ENCODE peak calls at places on chromosome 19, in seven cellular contexts. X is neuronal stem cell, H is mesendoderm, U is H1, N is IMR-90, J is mesenchymal stem cell, S is trophoblast cell. P is an unnamed sample.

GRCh38 chr19:53333071-53333465 is 481 bp upstream of the ZNF845 start:
- DNase-seq in X (no peak), H (peak), U (no peak), N (no peak), J (no peak), S (peak), P (peak)

GRCh38 chr19:57099199-57099661 is 20.6 kb upstream of the USP29 start:
- DNase-seq in X (peak), H (peak), U (peak), N (peak), J (no peak), S (peak), P (peak)

GRCh38 chr19:58562126-58563033 is 4.0 kb upstream of the UBE2M start:
- DNase-seq in X (no peak), H (no peak), U (no peak), N (peak), J (no peak), S (no peak), P (peak)

GRCh38 chr19:6138511-6138910 is 3.0 kb downstream of the ACSBG2 start:
- DNase-seq in X (no peak), H (no peak), U (no peak), N (no peak), J (no peak), S (no peak), P (no peak)

GRCh38 chr19:948842-949496 is 23.1 kb downstream of the ARID3A start:
- DNase-seq in X (no peak), H (no peak), U (no peak), N (no peak), J (no peak), S (no peak), P (no peak)

GRCh38 chr19:29952127-29952526 is 10.1 kb downstream of the URI1 start:
- DNase-seq in X (no peak), H (peak), U (no peak), N (no peak), J (no peak), S (no peak), P (no peak)

GRCh38 chr19:6738726-6739389 is 622 bp upstream of the TRIP10 start:
- DNase-seq in X (no peak), H (peak), U (peak), N (peak), J (no peak), S (peak), P (no peak)

GRCh38 chr19:5539431-5539833 is 28.3 kb downstream of the TINCR start:
- DNase-seq in X (no peak), H (peak), U (peak), N (no peak), J (no peak), S (no peak), P (peak)

GRCh38 chr19:15154002-15154612 is 46.7 kb downstream of the NOTCH3 start:
- DNase-seq in X (no peak), H (peak), U (peak), N (peak), J (peak), S (peak), P (peak)

GRCh38 chr19:38547446-38547845 is 70.3 kb downstream of the MAP4K1 start:
- DNase-seq in X (no peak), H (no peak), U (no peak), N (no peak), J (no peak), S (no peak), P (no peak)

GRCh38 chr19:8206147-8207087 is 2.8 kb upstream of the CERS4 start:
- DNase-seq in X (no peak), H (peak), U (no peak), N (no peak), J (no peak), S (no peak), P (peak)

GRCh38 chr19:42965204-42965603 is 28.2 kb upstream of the PSG7 start:
- DNase-seq in X (no peak), H (no peak), U (no peak), N (peak), J (no peak), S (peak), P (no peak)

GRCh38 chr19:58278156-58279041 is at the start of gene ZNF8:
- DNase-seq in X (peak), H (peak), U (peak), N (peak), J (peak), S (peak), P (peak)

GRCh38 chr19:39937094-39937493 is 2.7 kb upstream of the FCGBP start:
- DNase-seq in X (no peak), H (no peak), U (no peak), N (no peak), J (no peak), S (no peak), P (no peak)

GRCh38 chr19:43667524-43668405 is 2.2 kb downstream of the PLAUR start:
- DNase-seq in X (no peak), H (no peak), U (peak), N (peak), J (no peak), S (no peak), P (no peak)

GRCh38 chr19:7506385-7507328 is 9.2 kb upstream of the ZNF358 start:
- DNase-seq in X (peak), H (peak), U (peak), N (peak), J (peak), S (peak), P (peak)

GRCh38 chr19:1221141-1221903 is 15.7 kb downstream of the STK11 start:
- DNase-seq in X (no peak), H (no peak), U (peak), N (peak), J (peak), S (no peak), P (no peak)

GRCh38 chr19:47839913-47840312 is 18.2 kb downstream of the CRX start:
- DNase-seq in X (no peak), H (peak), U (no peak), N (no peak), J (no peak), S (no peak), P (peak)

GRCh38 chr19:41753936-41754529 is 1.3 kb upstream of the CEACAM6 start:
- DNase-seq in X (peak), H (peak), U (peak), N (peak), J (peak), S (peak), P (peak)

GRCh38 chr19:55173717-55174409 is 6.2 kb downstream of the SYT5 start:
- DNase-seq in X (peak), H (peak), U (peak), N (peak), J (peak), S (no peak), P (peak)

GRCh38 chr19:5742051-5742450 is 21.6 kb downstream of the CATSPERD start:
- DNase-seq in X (no peak), H (no peak), U (no peak), N (no peak), J (no peak), S (no peak), P (no peak)

GRCh38 chr19:40613669-40614594 is 12.8 kb downstream of the LTBP4 start:
- DNase-seq in X (no peak), H (peak), U (peak), N (peak), J (peak), S (peak), P (peak)

GRCh38 chr19:50878851-50879250 is 5.6 kb downstream of the KLK2 start:
- DNase-seq in X (no peak), H (no peak), U (no peak), N (no peak), J (no peak), S (no peak), P (no peak)

GRCh38 chr19:50893047-50893737 is 18.0 kb downstream of the KLK4 start:
- DNase-seq in X (no peak), H (peak), U (peak), N (no peak), J (no peak), S (no peak), P (no peak)

GRCh38 chr19:31154021-31154420 is 195.2 kb downstream of the TSHZ3 start:
- DNase-seq in X (no peak), H (no peak), U (no peak), N (peak), J (no peak), S (no peak), P (no peak)

GRCh38 chr19:48670699-48671455 is 1.9 kb downstream of the NTN5 start:
- DNase-seq in X (no peak), H (no peak), U (no peak), N (no peak), J (no peak), S (no peak), P (no peak)

GRCh38 chr19:16027528-16027927 is 48.8 kb upstream of the TPM4 start:
- DNase-seq in X (no peak), H (no peak), U (no peak), N (no peak), J (no peak), S (no peak), P (no peak)

GRCh38 chr19:13925990-13926389 is 12.2 kb downstream of the PODNL1 start:
- DNase-seq in X (no peak), H (no peak), U (no peak), N (no peak), J (no peak), S (no peak), P (no peak)

GRCh38 chr19:48195106-48195830 is 24.8 kb downstream of the ZSWIM9 start:
- DNase-seq in X (no peak), H (no peak), U (no peak), N (no peak), J (no peak), S (no peak), P (no peak)

GRCh38 chr19:5339470-5339949 is 1.1 kb downstream of the PTPRS start:
- DNase-seq in X (no peak), H (no peak), U (no peak), N (no peak), J (no peak), S (no peak), P (no peak)

GRCh38 chr19:8238251-8238650 is 29.1 kb downstream of the CERS4 start:
- DNase-seq in X (no peak), H (no peak), U (no peak), N (no peak), J (no peak), S (no peak), P (no peak)

GRCh38 chr19:28634031-28634328 is 579.0 kb downstream of the UQCRFS1 start:
- DNase-seq in X (no peak), H (no peak), U (no peak), N (no peak), J (no peak), S (no peak), P (no peak)

GRCh38 chr19:28635962-28636629 is 576.9 kb downstream of the UQCRFS1 start:
- DNase-seq in X (no peak), H (no peak), U (no peak), N (no peak), J (no peak), S (no peak), P (no peak)

GRCh38 chr19:28638445-28638844 is 574.5 kb downstream of the UQCRFS1 start:
- DNase-seq in X (no peak), H (no peak), U (no peak), N (no peak), J (no peak), S (no peak), P (no peak)

GRCh38 chr19:28634837-28635236 is 578.1 kb downstream of the UQCRFS1 start:
- DNase-seq in X (no peak), H (no peak), U (no peak), N (no peak), J (no peak), S (no peak), P (no peak)

DNA sequence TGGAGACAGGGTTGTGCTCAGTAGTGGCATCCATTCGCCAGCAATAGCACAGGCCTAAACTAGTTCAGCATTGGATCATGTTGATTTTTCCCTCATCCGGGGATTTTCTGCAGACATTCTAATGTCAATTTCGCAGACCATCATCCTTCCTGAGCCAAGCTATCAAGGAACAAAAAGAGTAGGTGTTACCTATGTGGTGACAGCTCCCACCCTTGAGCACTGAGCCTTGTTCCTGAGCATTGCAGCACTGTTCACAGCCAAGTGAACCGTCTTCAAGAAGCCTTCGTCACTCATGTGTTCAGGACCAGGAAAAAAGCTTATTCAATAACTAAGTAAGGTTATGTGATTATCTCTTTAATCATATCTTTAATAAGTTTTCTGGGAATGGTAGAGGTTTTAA is 576.2 kb downstream of the UQCRFS1 start:
- DNase-seq in X (no peak), H (no peak), U (no peak), N (no peak), J (no peak), S (no peak), P (no peak)
- H3K18ac ChIP-seq in X (no peak), H (no peak), U (no peak), N (no peak), J (no peak), S (no peak), P (no peak)

GRCh38 chr19:2686347-2686746 is 16.1 kb downstream of the GNG7 start:
- DNase-seq in X (no peak), H (no peak), U (no peak), N (no peak), J (no peak), S (no peak), P (no peak)

GRCh38 chr19:2680808-2681207 is 21.7 kb downstream of the GNG7 start:
- DNase-seq in X (no peak), H (no peak), U (no peak), N (no peak), J (no peak), S (no peak), P (no peak)

GRCh38 chr19:2685204-2685704 is 17.2 kb downstream of the GNG7 start:
- DNase-seq in X (no peak), H (no peak), U (no peak), N (no peak), J (no peak), S (no peak), P (no peak)

GRCh38 chr19:2679439-2679838 is 23.1 kb downstream of the GNG7 start:
- DNase-seq in X (no peak), H (no peak), U (no peak), N (no peak), J (no peak), S (no peak), P (no peak)

GRCh38 chr19:2683430-2683995 is 19.0 kb downstream of the GNG7 start:
- DNase-seq in X (no peak), H (no peak), U (no peak), N (no peak), J (no peak), S (no peak), P (no peak)
- H3K18ac ChIP-seq in X (no peak), H (no peak), U (no peak), N (no peak), J (no peak), S (no peak), P (no peak)

DNA sequence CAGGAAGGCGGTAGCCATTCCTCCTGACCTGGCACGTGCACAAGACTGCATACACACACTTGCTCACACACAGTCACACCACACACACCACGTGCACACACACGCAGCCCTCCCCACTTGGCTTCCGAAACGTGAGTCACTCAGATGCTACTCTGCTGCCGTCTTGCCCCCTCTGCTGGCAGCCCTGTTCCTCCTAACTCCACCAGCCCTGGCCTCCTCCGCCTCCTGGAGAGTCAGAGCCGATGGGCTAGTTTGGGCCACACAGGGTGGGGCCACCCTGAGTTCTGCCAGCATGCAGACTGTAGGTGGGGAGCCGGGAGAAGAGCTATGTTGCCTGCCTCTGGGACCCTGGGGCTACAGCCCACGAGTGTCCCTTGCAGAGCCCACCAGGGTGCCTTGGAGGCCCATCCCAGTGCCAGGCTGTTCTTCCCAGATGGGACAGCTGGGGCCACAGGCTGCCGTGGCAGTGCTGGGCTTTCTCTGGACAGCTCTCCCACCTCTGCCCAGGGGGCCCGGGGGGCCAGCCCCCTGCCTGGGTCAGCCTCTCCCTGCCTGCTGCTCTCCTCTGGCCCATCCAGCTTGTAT is 12.1 kb downstream of the PIN1 start:
- DNase-seq in X (no peak), H (peak), U (peak), N (peak), J (peak), S (peak), P (peak)
- H3K18ac ChIP-seq in X (no peak), H (no peak), U (no peak), N (no peak), J (no peak), S (no peak), P (no peak)

DNA sequence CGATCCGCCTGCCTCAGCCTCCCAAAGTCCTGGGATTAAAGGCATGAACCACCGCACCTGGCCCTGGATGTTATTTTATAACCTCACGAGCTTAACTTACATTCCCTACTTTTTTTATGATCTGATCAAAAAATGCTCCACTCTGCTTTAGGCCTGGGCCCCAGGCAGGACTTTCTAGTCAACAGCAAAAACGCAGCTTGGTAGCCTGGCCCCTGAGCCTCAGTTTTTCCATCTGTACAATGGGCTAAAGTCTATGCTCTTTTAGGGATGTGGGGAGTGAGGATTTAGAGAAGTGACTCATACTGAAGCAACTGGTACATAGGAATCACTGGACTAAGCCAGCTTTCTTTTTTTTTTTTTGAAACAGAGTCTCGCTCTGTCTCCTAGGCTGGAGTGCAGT is 11.9 kb upstream of the PIK3R2 start:
- DNase-seq in X (no peak), H (no peak), U (no peak), N (no peak), J (no peak), S (no peak), P (no peak)
- H3K18ac ChIP-seq in X (no peak), H (no peak), U (no peak), N (no peak), J (no peak), S (no peak), P (no peak)

DNA sequence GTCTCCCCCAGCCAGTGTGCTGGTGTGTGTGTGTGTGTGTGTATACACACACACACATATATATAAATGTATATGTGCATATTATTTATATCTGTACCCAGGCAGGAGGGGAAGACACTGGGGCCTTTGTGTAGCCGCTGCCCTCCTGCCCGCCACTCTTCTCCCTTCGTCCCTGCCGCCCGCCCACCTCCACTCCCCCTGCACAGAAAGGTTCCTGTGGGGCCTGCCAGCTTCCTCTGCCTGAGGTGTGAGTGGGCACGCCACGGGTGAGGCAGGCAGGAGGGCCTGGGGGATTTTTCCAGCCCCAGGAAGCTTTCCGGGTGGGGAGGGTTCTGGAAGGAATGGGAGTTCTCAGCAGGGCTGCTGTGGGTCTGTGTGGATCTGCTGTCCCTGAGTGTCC is 6.9 kb downstream of the IRF2BP1 start:
- DNase-seq in X (no peak), H (no peak), U (no peak), N (no peak), J (no peak), S (no peak), P (no peak)
- H3K18ac ChIP-seq in X (no peak), H (no peak), U (no peak), N (no peak), J (no peak), S (no peak), P (no peak)

GRCh38 chr19:11541238-11541637 is 2.6 kb downstream of the CNN1 start:
- DNase-seq in X (no peak), H (no peak), U (no peak), N (no peak), J (no peak), S (no peak), P (no peak)
- H3K18ac ChIP-seq in X (no peak), H (no peak), U (no peak), N (no peak), J (no peak), S (no peak), P (no peak)

DNA sequence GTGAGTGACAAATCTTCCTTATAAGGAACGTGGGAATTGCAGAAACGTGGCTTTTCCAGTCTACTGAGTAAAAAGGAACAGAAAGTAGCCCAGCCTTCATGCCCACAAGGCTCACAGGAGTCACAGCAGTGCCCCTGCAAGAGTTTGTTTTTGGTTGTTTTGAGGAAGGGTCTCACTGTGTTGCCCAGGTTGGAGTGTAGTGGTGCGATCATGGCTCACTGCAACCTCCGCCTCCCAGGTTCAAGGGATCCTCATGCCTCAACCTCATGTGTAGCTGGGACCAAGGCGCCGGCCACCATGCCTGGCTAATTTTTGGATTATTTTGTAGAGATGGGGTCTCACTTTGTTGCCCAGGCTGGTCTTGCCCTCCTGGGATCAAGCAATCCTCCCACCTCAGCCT is 5.0 kb downstream of the MYPOP start:
- DNase-seq in X (no peak), H (no peak), U (no peak), N (no peak), J (no peak), S (no peak), P (no peak)
- H3K18ac ChIP-seq in X (no peak), H (no peak), U (no peak), N (no peak), J (no peak), S (no peak), P (no peak)

GRCh38 chr19:35261356-35262100 is 7.2 kb upstream of the USF2 start:
- DNase-seq in X (no peak), H (no peak), U (no peak), N (no peak), J (no peak), S (no peak), P (peak)
- H3K18ac ChIP-seq in X (no peak), H (no peak), U (no peak), N (no peak), J (no peak), S (no peak), P (no peak)